ENCODE peak calls at places on chromosome X, in four cellular contexts. W, Z, B and O are unnamed samples.

GRCh38 chrX:81390244-81390643 is 188.3 kb downstream of the SH3BGRL start:
- DNase-seq in W (no peak), Z (no peak), B (no peak), O (no peak)

GRCh38 chrX:109831326-109831985 is 98.4 kb upstream of the ACSL4 start:
- DNase-seq in B (no peak), W (no peak), Z (no peak), O (no peak)

GRCh38 chrX:55486736-55487135 is 2.9 kb downstream of the USP51 start:
- DNase-seq in B (no peak), W (no peak), Z (no peak), O (no peak)

GRCh38 chrX:115452256-115452655 is 108.7 kb upstream of the PLS3 start:
- DNase-seq in Z (no peak), W (no peak), B (no peak), O (no peak)

GRCh38 chrX:54891573-54891972 is 29.1 kb upstream of the TRO start:
- DNase-seq in W (peak; percentile 33), B (peak; percentile 12), Z (no peak), O (no peak)

GRCh38 chrX:136170109-136170800 is 22.9 kb downstream of the FHL1 start:
- DNase-seq in W (peak; percentile 53), B (no peak), Z (no peak), O (no peak)

GRCh38 chrX:31603411-31604120 is 531.7 kb upstream of the FTHL17 start:
- DNase-seq in Z (no peak), W (peak; percentile 53), B (no peak), O (no peak)

GRCh38 chrX:40474205-40474626 is 106.6 kb upstream of the ATP6AP2 start:
- DNase-seq in Z (peak; percentile 77), W (peak; percentile 44), B (no peak), O (no peak)

GRCh38 chrX:29468911-29469494 is 746.4 kb upstream of the MAGEB2 start:
- DNase-seq in B (no peak), W (peak; percentile 22), Z (no peak), O (no peak)

GRCh38 chrX:10457092-10457491 is 163.3 kb downstream of the MID1 start:
- DNase-seq in Z (no peak), B (no peak), W (no peak), O (no peak)

GRCh38 chrX:87900320-87900908 is 382.8 kb downstream of the KLHL4 start:
- DNase-seq in Z (no peak), W (no peak), B (no peak), O (no peak)

GRCh38 chrX:69093960-69094935 is 71.0 kb downstream of the PJA1 start:
- DNase-seq in B (peak; percentile 56), W (peak; percentile 56), Z (peak; percentile 49), O (no peak)

GRCh38 chrX:69038188-69038587 is 127.1 kb downstream of the PJA1 start:
- DNase-seq in W (no peak), Z (no peak), B (no peak), O (no peak)

GRCh38 chrX:129427267-129427666 is 96.0 kb downstream of the SMARCA1 start:
- DNase-seq in Z (no peak), W (no peak), B (no peak), O (no peak)

GRCh38 chrX:70960728-70961127 is 29.8 kb upstream of the SLC7A3 start:
- DNase-seq in B (no peak), W (no peak), Z (no peak), O (no peak)

GRCh38 chrX:97119474-97120109 is 235.9 kb downstream of the RPA4 start:
- DNase-seq in B (no peak), Z (no peak), W (no peak), O (no peak)

GRCh38 chrX:121260568-121261240 is 213.3 kb downstream of the GLUD2 start:
- DNase-seq in Z (no peak), B (no peak), W (no peak), O (no peak)

GRCh38 chrX:78622834-78623233 is 36.3 kb downstream of the RTL3 start:
- DNase-seq in B (no peak), W (no peak), Z (no peak), O (no peak)

GRCh38 chrX:23784487-23785301 is 1.7 kb downstream of the SAT1 start:
- DNase-seq in W (peak; percentile 69), Z (no peak), B (no peak), O (no peak)

GRCh38 chrX:68429216-68429615 is 4.1 kb downstream of the OPHN1 start:
- DNase-seq in W (peak; percentile 36), Z (no peak), B (no peak), O (no peak)

GRCh38 chrX:21528076-21528475 is 130.1 kb downstream of the KLHL34 start:
- DNase-seq in Z (no peak), W (peak; percentile 8), B (no peak), O (no peak)

GRCh38 chrX:10051866-10052265 is 84.7 kb downstream of the CLDN34 start:
- DNase-seq in B (no peak), Z (no peak), W (no peak), O (no peak)

GRCh38 chrX:113001836-113002235 is 161.2 kb upstream of the AMOT start:
- DNase-seq in B (no peak), Z (no peak), W (no peak), O (no peak)

GRCh38 chrX:153460826-153461225 is 9.6 kb downstream of the HAUS7 start:
- DNase-seq in W (peak; percentile 45), Z (peak; percentile 77), B (no peak), O (no peak)

GRCh38 chrX:4268676-4269075 is 555.2 kb upstream of the PRKX start:
- DNase-seq in Z (no peak), W (no peak), B (no peak), O (no peak)

GRCh38 chrX:17580529-17581155 is 156.7 kb upstream of the SCML1 start:
- DNase-seq in B (no peak), W (peak; percentile 52), Z (no peak), O (no peak)

GRCh38 chrX:10549280-10549679 is 71.1 kb downstream of the MID1 start:
- DNase-seq in Z (no peak), B (no peak), W (peak; percentile 35), O (no peak)

GRCh38 chrX:151970661-151971060 is 3.8 kb downstream of the GABRE start:
- DNase-seq in Z (no peak), B (peak; percentile 67), W (peak; percentile 91), O (no peak)

DNA sequence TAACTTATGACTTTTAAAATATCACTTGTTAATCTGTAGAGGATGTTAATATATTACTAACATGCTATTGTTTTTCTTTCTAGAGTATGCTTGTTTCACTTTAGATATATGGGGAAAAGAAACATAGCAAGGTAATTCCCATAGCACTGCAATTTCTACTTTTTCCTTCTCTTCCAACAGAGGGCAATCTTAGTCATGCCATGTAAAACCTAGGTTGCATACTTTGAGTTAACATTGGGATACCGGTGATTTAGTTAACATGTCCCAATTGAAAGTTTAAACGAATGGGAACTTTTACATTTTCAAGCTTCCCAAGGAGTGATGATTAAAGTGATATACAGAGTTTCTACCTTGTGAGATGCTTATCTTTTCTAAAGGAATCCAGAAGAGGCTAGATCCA is 89.4 kb upstream of the IL13RA1 start:
- DNase-seq in W (no peak), B (no peak), Z (no peak), O (no peak)
- TF ChIP-seq CTCF in W (no peak), B (no peak), Z (no peak), O (no peak)

GRCh38 chrX:1472975-1473374 is 20.3 kb upstream of the ASMTL start:
- DNase-seq in W (no peak), Z (no peak), B (no peak), O (no peak)

GRCh38 chrX:1477801-1478458 is 25.2 kb upstream of the ASMTL start:
- DNase-seq in B (no peak), Z (no peak), W (peak; percentile 59), O (peak; percentile 14)

GRCh38 chrX:1476682-1477081 is 24.0 kb upstream of the ASMTL start:
- DNase-seq in Z (no peak), W (no peak), B (no peak), O (no peak)

GRCh38 chrX:1477229-1477628 is 24.5 kb upstream of the ASMTL start:
- DNase-seq in W (no peak), B (no peak), Z (no peak), O (no peak)

DNA sequence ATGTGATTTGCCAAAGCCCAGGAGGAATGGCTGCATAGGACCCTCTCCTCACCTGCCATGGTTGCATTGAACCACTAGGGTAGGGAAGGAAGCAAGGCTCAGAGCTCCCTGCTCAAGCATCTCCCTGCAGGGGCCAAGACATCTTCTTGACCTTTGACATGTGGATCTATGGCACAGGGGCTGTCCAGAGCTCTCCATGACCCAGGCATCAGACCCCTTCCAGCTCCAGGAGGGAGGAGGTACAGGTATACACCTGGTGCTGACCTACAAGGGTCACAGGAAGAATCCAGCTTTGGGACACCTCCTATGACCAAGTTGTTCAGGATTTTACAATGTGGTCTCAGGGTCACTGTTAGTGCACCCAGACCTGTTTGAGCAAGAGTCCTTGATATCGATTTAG is 23.2 kb upstream of the ASMTL start:
- DNase-seq in Z (no peak), W (no peak), B (no peak), O (peak; percentile 12)
- TF ChIP-seq CTCF in Z (no peak), W (no peak), B (no peak), O (no peak)

DNA sequence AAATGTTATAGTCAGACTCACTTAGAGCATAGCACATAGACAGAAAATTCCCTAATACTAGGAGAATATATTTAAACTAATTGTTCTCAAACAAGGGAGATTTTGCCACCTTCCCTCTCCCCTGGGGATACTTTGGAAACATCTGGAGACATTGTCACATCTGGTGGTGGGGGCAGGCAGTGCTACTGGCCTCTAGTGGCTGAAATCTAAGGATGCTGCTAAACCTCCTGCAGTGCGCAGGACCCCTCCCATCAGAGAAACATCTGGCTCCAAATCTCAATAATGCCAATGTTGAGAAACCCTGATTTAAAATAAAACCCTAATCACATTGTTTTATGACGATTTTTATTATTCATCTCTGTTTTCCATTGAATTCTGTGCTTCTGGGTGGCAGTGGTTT is 244.9 kb downstream of the FRMPD4 start:
- DNase-seq in W (no peak), B (no peak), Z (no peak), O (no peak)
- TF ChIP-seq CTCF in W (peak; percentile 21), B (no peak), Z (no peak), O (no peak)

DNA sequence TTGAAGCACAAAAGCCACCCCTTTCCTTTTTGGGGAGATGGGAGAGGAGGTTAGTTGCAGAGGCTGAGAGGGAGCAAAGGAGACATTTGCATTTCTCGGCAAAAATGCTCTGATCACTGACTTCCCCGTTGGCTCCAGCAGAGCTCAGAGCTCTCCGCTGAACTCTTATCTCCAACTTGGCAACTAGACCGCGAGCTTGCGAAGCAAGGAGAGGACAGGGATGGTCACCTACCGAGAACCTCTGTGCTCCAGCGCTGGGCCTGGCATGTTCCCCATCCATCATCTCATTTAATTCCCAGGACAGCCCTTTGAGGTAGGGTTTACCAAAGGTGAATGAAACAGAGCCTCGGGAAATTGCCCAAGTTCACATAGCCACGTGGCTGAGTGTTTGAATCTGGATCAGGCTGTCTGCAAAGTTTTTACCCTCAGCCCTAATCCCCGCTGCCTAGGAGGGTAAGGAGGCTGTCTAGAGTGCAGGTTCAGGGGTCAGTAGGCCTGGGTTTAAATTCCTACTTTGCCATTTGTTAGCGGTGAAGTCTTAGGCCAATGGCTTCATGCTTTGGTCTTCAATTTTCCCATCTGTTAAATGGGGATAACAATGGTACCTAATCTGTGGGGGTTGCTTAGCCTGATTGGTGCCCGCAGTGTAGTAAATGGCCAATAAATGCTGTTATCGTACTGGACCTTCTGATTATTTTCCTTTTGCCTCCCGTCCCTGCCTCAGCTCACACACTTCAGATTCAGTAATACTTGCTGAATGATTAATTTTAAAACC is 3.8 kb upstream of the CITED1 start:
- DNase-seq in B (no peak), Z (no peak), W (no peak), O (no peak)
- TF ChIP-seq CTCF in B (no peak), Z (no peak), W (no peak), O (no peak)

GRCh38 chrX:7170903-7171302 is 22.9 kb upstream of the PUDP start:
- DNase-seq in W (no peak), B (no peak), Z (peak; percentile 19), O (no peak)
- TF ChIP-seq CTCF in W (peak; percentile 37), B (no peak), Z (no peak), O (no peak)